ENCODE peak calls at places on chromosomes 4 and X, in four cellular contexts. U is iPS DF 19.7, P is left cardiac atrium, B is GM04504. W is an unnamed sample.
A peak's percentile ranks its signal among the peaks of the same experiment; 100 is the strongest.

GRCh38 chr4:55609393-55609821 is 17.4 kb upstream of the PDCL2 start:
- DNase-seq in U (no peak), P (no peak), B (peak; percentile 5), W (no peak)

GRCh38 chr4:52142816-52143215 is 91.7 kb downstream of the SPATA18 start:
- DNase-seq in U (no peak), P (no peak), B (no peak), W (no peak)

GRCh38 chrX:2635366-2635765 is 55.7 kb upstream of the CD99 start:
- DNase-seq in U (no peak), P (no peak), B (peak; percentile 15), W (no peak)

GRCh38 chr4:112979881-112980421 is 69.5 kb upstream of the ANK2 start:
- DNase-seq in U (no peak), P (no peak), B (no peak), W (no peak)

GRCh38 chrX:18649498-18649951 is 22.4 kb downstream of the RS1 start:
- DNase-seq in U (no peak), P (no peak), B (no peak), W (no peak)

GRCh38 chrX:132609449-132609848 is 120.6 kb upstream of the MBNL3 start:
- DNase-seq in U (no peak), P (no peak), B (no peak), W (no peak)

GRCh38 chrX:129688097-129688496 is 33.3 kb upstream of the APLN start:
- DNase-seq in U (no peak), P (no peak), B (no peak), W (no peak)

GRCh38 chrX:17608898-17609297 is 128.4 kb upstream of the SCML1 start:
- DNase-seq in U (no peak), P (no peak), B (no peak), W (no peak)

GRCh38 chrX:130172127-130172834 is 519 bp downstream of the RAB33A start:
- DNase-seq in U (no peak), P (no peak), B (no peak), W (no peak)

GRCh38 chr4:104591505-104591904 is 96.8 kb upstream of the CXXC4 start:
- DNase-seq in U (peak; percentile 75), P (peak; percentile 25), B (no peak), W (no peak)

GRCh38 chr4:77599378-77599777 is 6.2 kb upstream of the CXCL13 start:
- DNase-seq in U (peak; percentile 30), P (no peak), B (peak; percentile 16), W (no peak)

GRCh38 chrX:151712253-151712652 is 3.6 kb upstream of the FATE1 start:
- DNase-seq in U (no peak), P (no peak), B (no peak), W (no peak)

GRCh38 chr4:2220016-2220620 is 21.8 kb downstream of the HAUS3 start:
- DNase-seq in U (no peak), P (peak; percentile 69), B (no peak), W (peak; percentile 59)

W was measured in T-helper 17 cell.